ENCODE peak calls at places on chromosomes 4 and X, in five cellular contexts. J is osteocyte, S is endodermal cell, Z is nephron progenitor cell, N is GM13976. O is an unnamed sample.
A peak's percentile ranks its signal among the peaks of the same experiment; 100 is the strongest.

GRCh38 chr4:81052119-81053068 is 21.9 kb downstream of the BMP3 start:
- DNase-seq in S (peak; percentile 94), Z (peak; percentile 85), N (no peak), J (no peak), O (peak; percentile 84)

GRCh38 chrX:32851556-32851955 is 359.8 kb downstream of the DMD start:
- DNase-seq in N (no peak), Z (no peak), S (no peak), J (no peak), O (no peak)

GRCh38 chrX:109360301-109360700 is 121.6 kb downstream of the GUCY2F start:
- DNase-seq in J (no peak), Z (no peak), N (no peak), S (no peak), O (no peak)

GRCh38 chr4:128600996-128601857 is 208.3 kb upstream of the JADE1 start:
- DNase-seq in J (no peak), Z (no peak), S (peak; percentile 78), N (no peak), O (no peak)

GRCh38 chrX:104659037-104659744 is 93.2 kb downstream of the IL1RAPL2 start:
- DNase-seq in Z (no peak), N (no peak), S (no peak), J (no peak), O (no peak)

GRCh38 chr4:86482851-86483490 is 111.1 kb upstream of the PTPN13 start:
- DNase-seq in S (peak; percentile 87), N (no peak), Z (peak; percentile 36), J (no peak), O (peak; percentile 52)

GRCh38 chrX:574830-575229 is 55.8 kb upstream of the SHOX start:
- DNase-seq in N (no peak), S (no peak), Z (no peak), J (peak; percentile 51), O (no peak)

GRCh38 chr4:78337621-78338020 is 213.9 kb upstream of the ANXA3 start:
- DNase-seq in S (no peak), N (no peak), J (no peak), Z (no peak), O (no peak)

GRCh38 chr4:94516067-94516466 is 64.3 kb downstream of the PDLIM5 start:
- DNase-seq in J (no peak), N (no peak), Z (no peak), S (no peak), O (no peak)

GRCh38 chrX:10160221-10160620 is 3.4 kb downstream of the CLCN4 start:
- DNase-seq in S (no peak), J (no peak), Z (no peak), N (no peak), O (no peak)

GRCh38 chrX:37753384-37753783 is 26.5 kb upstream of the CYBB start:
- DNase-seq in N (no peak), S (no peak), Z (no peak), J (no peak), O (no peak)

GRCh38 chr4:8322794-8323704 is 53.5 kb downstream of the HTRA3 start:
- DNase-seq in J (peak; percentile 73), Z (no peak), N (no peak), S (peak; percentile 35), O (no peak)

GRCh38 chrX:32483534-32484136 is 727.7 kb downstream of the DMD start:
- DNase-seq in S (no peak), J (no peak), N (no peak), Z (no peak), O (no peak)

GRCh38 chr4:183078634-183079033 is 20.4 kb upstream of the WWC2 start:
- DNase-seq in N (no peak), S (peak; percentile 44), Z (no peak), J (no peak), O (no peak)

GRCh38 chr4:20901851-20902250 is 201.6 kb downstream of the PACRGL start:
- DNase-seq in Z (no peak), S (no peak), J (no peak), N (no peak), O (no peak)

GRCh38 chrX:101803451-101803850 is 128.4 kb downstream of the ZMAT1 start:
- DNase-seq in J (no peak), Z (no peak), S (peak; percentile 44), N (no peak), O (no peak)

GRCh38 chrX:23844502-23845138 is 61.6 kb downstream of the SAT1 start:
- DNase-seq in S (no peak), N (no peak), Z (no peak), J (no peak), O (peak; percentile 4)

GRCh38 chr4:57044996-57045395 is 65.2 kb downstream of the IGFBP7 start:
- DNase-seq in S (no peak), N (no peak), J (no peak), Z (no peak), O (no peak)

GRCh38 chrX:120560405-120560841 is 339 bp downstream of the CUL4B start:
- DNase-seq in S (no peak), Z (peak; percentile 20), N (no peak), J (no peak), O (peak; percentile 4)

GRCh38 chr4:150940123-150940522 is 75.0 kb downstream of the LRBA start:
- DNase-seq in J (no peak), S (no peak), N (no peak), Z (no peak), O (no peak)

GRCh38 chrX:135081695-135082094 is 29.8 kb upstream of the RTL8A start:
- DNase-seq in N (no peak), J (no peak), S (no peak), Z (no peak), O (no peak)

GRCh38 chrX:106980952-106981626 is 18.9 kb downstream of the MORC4 start:
- DNase-seq in Z (no peak), S (no peak), J (no peak), N (no peak), O (no peak)

GRCh38 chr4:155506761-155507160 is 130.0 kb upstream of the MAP9 start:
- DNase-seq in S (no peak), J (no peak), N (no peak), Z (no peak), O (no peak)

GRCh38 chr4:41696131-41696530 is 52.4 kb downstream of the PHOX2B start:
- DNase-seq in Z (no peak), N (no peak), J (no peak), S (no peak), O (no peak)

GRCh38 chrX:53474707-53475106 is 40.5 kb upstream of the HSD17B10 start:
- DNase-seq in N (no peak), J (no peak), Z (no peak), S (no peak), O (no peak)

GRCh38 chrX:54807524-54808108 is at the start of gene MAGED2:
- DNase-seq in N (no peak), Z (peak; percentile 53), S (peak; percentile 57), J (no peak), O (peak; percentile 43)

GRCh38 chr4:178086324-178086723 is 644.1 kb upstream of the AGA start:
- DNase-seq in N (no peak), J (no peak), S (peak; percentile 85), Z (no peak), O (peak; percentile 18)

DNA sequence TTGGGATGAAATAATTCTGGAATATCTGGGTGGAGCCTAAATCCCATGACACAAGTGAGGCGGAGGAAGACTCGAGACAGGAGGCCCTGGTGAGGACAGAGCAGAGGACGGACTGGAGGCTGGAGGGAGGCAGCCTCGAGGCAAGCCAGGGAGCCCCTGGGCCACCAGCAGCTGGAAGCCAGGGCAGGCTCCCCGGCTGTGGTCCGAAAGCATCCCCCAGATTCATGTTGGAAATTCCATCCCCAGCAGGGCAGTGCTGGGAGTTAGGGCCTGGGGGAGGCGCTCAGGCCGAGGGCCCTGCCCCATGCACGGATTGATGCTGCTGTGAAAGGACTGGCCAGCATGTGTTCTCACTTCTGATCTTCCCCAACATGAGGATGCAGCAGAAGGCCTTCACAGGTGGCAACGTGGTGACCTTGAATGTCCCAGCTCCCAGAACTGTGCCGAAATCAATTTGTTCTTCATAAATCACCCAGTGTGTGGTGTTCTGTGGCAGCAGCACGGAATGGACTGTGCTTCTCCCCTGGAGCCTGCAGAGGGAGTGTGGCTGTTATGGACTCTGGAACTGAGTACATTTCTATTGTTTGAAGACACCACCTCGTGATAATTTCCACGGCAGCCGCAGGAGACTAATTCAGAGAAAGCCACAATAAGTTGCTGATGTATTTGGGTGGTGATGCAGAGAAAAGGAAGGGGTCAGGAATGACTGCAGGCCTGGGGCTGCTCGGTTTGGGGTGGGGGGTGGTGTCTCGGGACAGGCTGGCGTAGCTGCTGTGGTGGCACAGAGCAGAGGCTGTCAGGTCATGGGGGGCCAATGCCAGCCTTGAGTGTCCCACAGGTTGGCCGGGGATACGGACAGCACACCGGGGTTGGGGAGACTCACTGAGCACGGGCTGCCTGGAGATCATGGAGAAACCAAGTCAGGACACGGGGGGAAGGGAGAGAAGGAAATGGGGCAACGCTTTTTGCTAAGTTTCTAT is 56.9 kb downstream of the PCGF3 start:
- DNase-seq in S (no peak), Z (no peak), J (no peak), N (no peak), O (no peak)
- TF ChIP-seq CTCF in S (peak; percentile 56), Z (no peak), J (peak; percentile 26), N (no peak), O (no peak)

GRCh38 chr4:6326312-6327060 is 56.8 kb downstream of the WFS1 start:
- DNase-seq in J (no peak), S (no peak), Z (no peak), N (no peak), O (no peak)

GRCh38 chr4:6327220-6327917 is 57.7 kb downstream of the WFS1 start:
- DNase-seq in S (peak; percentile 95), Z (peak; percentile 92), N (peak; percentile 91), J (peak; percentile 94), O (peak; percentile 94)

GRCh38 chr4:6324999-6325790 is 55.5 kb downstream of the WFS1 start:
- DNase-seq in Z (no peak), S (peak; percentile 50), N (no peak), J (no peak), O (no peak)

GRCh38 chr4:6324461-6324998 is 54.9 kb downstream of the WFS1 start:
- DNase-seq in Z (no peak), J (no peak), S (no peak), N (no peak), O (peak; percentile 23)

GRCh38 chr4:6325791-6326290 is 56.2 kb downstream of the WFS1 start:
- DNase-seq in S (no peak), N (no peak), Z (no peak), J (no peak), O (no peak)
- TF ChIP-seq CTCF in S (no peak), N (no peak), Z (no peak), J (no peak), O (no peak)

DNA sequence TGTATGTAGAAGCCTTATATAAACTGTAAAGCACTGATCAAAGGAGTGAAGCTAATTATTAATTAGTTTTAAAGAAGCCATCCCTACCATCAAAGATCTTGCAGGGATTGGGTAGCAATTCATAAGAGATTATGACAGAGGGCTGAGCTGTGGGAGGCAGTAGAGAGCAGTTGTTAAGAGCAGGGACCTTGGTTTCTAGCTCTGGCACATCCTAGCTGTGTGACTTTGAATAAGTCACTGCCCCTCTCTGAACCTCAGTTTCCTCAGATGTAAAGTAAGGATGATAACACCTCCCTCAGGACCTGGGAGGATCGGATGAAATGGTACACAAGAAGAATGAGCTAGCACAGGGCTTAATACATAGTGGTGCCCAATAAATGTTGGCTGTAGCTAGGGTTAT is 45.4 kb downstream of the APLN start:
- DNase-seq in J (no peak), S (no peak), N (no peak), Z (no peak), O (no peak)
- TF ChIP-seq CTCF in J (no peak), S (peak; percentile 37), N (no peak), Z (no peak), O (no peak)

DNA sequence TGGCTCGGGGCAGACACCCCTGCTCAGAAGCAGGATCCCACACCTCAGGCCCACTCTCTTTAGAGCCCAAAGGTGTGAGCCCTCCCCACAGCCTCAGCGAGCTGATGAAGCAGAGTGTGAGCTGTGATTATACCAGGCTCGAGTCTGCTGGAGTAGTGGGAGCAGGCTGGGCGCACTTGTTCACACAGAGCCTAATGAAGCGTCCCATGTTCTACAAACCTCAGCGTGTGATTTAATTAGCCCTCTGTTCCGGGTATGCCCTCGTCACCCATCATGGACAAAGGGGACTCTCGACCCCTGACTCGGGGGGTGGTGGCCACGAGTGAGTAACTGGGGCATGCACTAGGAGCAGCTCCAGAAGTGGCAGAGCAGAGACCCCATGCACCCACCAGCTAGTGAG is 62.3 kb downstream of the PPP2R2C start:
- DNase-seq in Z (peak; percentile 26), S (no peak), J (no peak), N (no peak), O (no peak)
- TF ChIP-seq CTCF in Z (no peak), S (no peak), J (no peak), N (no peak), O (no peak)

O was measured in endothelial cell.